ENCODE peak calls at places on chromosomes 13 and 19, in four cellular contexts. One of them, this sample, is unnamed.

GRCh38 chr19:14467816-14468215 is 7.3 kb downstream of the PTGER1 start:
- DNase-seq in WTC11: no peak
- DNase-seq in K562: peak
- DNase-seq in HepG2: no peak
- DNase-seq in this sample: no peak

GRCh38 chr19:57671124-57671895 is 2.6 kb downstream of the ZSCAN4 start:
- DNase-seq in WTC11: no peak
- DNase-seq in K562: no peak
- DNase-seq in HepG2: no peak
- DNase-seq in this sample: no peak

GRCh38 chr19:23823952-23824389 is 65.3 kb upstream of the ZNF681 start:
- DNase-seq in WTC11: peak
- DNase-seq in K562: no peak
- DNase-seq in HepG2: peak
- DNase-seq in this sample: no peak

GRCh38 chr19:46133777-46134231 is 9.3 kb upstream of the IGFL3 start:
- DNase-seq in WTC11: no peak
- DNase-seq in K562: no peak
- DNase-seq in HepG2: no peak
- DNase-seq in this sample: no peak

GRCh38 chr19:51531349-51532315 is at the start of gene SIGLEC6:
- DNase-seq in WTC11: peak
- DNase-seq in K562: no peak
- DNase-seq in HepG2: no peak
- DNase-seq in this sample: no peak

GRCh38 chr19:46373573-46374359 is 26.9 kb downstream of the PPP5C start:
- DNase-seq in WTC11: peak
- DNase-seq in K562: no peak
- DNase-seq in HepG2: no peak
- DNase-seq in this sample: no peak

GRCh38 chr19:39871886-39872866 is 26.0 kb upstream of the FBL start:
- DNase-seq in WTC11: no peak
- DNase-seq in K562: no peak
- DNase-seq in HepG2: no peak
- DNase-seq in this sample: no peak

GRCh38 chr19:30662211-30662861 is 290.2 kb downstream of the ZNF536 start:
- DNase-seq in WTC11: no peak
- DNase-seq in K562: no peak
- DNase-seq in HepG2: peak
- DNase-seq in this sample: no peak

GRCh38 chr19:1063030-1063908 is 3.7 kb upstream of the ARHGAP45 start:
- DNase-seq in WTC11: peak
- DNase-seq in K562: peak
- DNase-seq in HepG2: no peak
- DNase-seq in this sample: peak

GRCh38 chr13:107999751-108000150 is 215.6 kb downstream of the LIG4 start:
- DNase-seq in WTC11: no peak
- DNase-seq in K562: peak
- DNase-seq in HepG2: no peak
- DNase-seq in this sample: no peak

GRCh38 chr19:3683866-3684816 is 16.1 kb downstream of the PIP5K1C start:
- DNase-seq in WTC11: no peak
- DNase-seq in K562: peak
- DNase-seq in HepG2: no peak
- DNase-seq in this sample: peak

GRCh38 chr13:98824376-98825160 is 72.1 kb upstream of the SLC15A1 start:
- DNase-seq in WTC11: no peak
- DNase-seq in K562: no peak
- DNase-seq in HepG2: no peak
- DNase-seq in this sample: no peak

GRCh38 chr13:77500094-77500493 is 35.4 kb upstream of the SCEL start:
- DNase-seq in WTC11: no peak
- DNase-seq in K562: no peak
- DNase-seq in HepG2: no peak
- DNase-seq in this sample: no peak

GRCh38 chr19:23481043-23481442 is 85.8 kb upstream of the ZNF91 start:
- DNase-seq in WTC11: no peak
- DNase-seq in K562: no peak
- DNase-seq in HepG2: no peak
- DNase-seq in this sample: no peak

GRCh38 chr13:72430923-72431322 is 296.5 kb downstream of the MZT1 start:
- DNase-seq in WTC11: no peak
- DNase-seq in K562: no peak
- DNase-seq in HepG2: no peak
- DNase-seq in this sample: no peak

GRCh38 chr19:30374791-30375650 is 2.8 kb downstream of the ZNF536 start:
- DNase-seq in WTC11: peak
- DNase-seq in K562: no peak
- DNase-seq in HepG2: no peak
- DNase-seq in this sample: peak

GRCh38 chr19:9860407-9860806 is 25.3 kb downstream of the PIN1 start:
- DNase-seq in WTC11: no peak
- DNase-seq in K562: no peak
- DNase-seq in HepG2: no peak
- DNase-seq in this sample: no peak

GRCh38 chr13:80259159-80259558 is 81.8 kb downstream of the SPRY2 start:
- DNase-seq in WTC11: no peak
- DNase-seq in K562: no peak
- DNase-seq in HepG2: no peak
- DNase-seq in this sample: no peak

GRCh38 chr13:30421093-30422055 is 919 bp upstream of the UBE2L5 start:
- DNase-seq in WTC11: peak
- DNase-seq in K562: peak
- DNase-seq in HepG2: no peak
- DNase-seq in this sample: peak

GRCh38 chr19:41844601-41845000 is at the start of gene LYPD4:
- DNase-seq in WTC11: peak
- DNase-seq in K562: peak
- DNase-seq in HepG2: no peak
- DNase-seq in this sample: no peak

GRCh38 chr13:19062019-19062646 is 119.5 kb downstream of the TUBA3C start:
- DNase-seq in WTC11: no peak
- DNase-seq in K562: no peak
- DNase-seq in HepG2: no peak
- DNase-seq in this sample: no peak

GRCh38 chr13:46575843-46576242 is 22.9 kb downstream of the LRCH1 start:
- DNase-seq in WTC11: no peak
- DNase-seq in K562: no peak
- DNase-seq in HepG2: no peak
- DNase-seq in this sample: no peak

GRCh38 chr13:54965881-54966280 is 1937.3 kb downstream of the OLFM4 start:
- DNase-seq in WTC11: no peak
- DNase-seq in K562: no peak
- DNase-seq in HepG2: no peak
- DNase-seq in this sample: no peak

GRCh38 chr13:99198630-99199029 is 2.0 kb upstream of the UBAC2 start:
- DNase-seq in WTC11: no peak
- DNase-seq in K562: no peak
- DNase-seq in HepG2: no peak
- DNase-seq in this sample: no peak

GRCh38 chr13:71067164-71067815 is 799.7 kb downstream of the DACH1 start:
- DNase-seq in WTC11: no peak
- DNase-seq in K562: no peak
- DNase-seq in HepG2: peak
- DNase-seq in this sample: no peak

GRCh38 chr13:49218493-49219051 is 1.6 kb upstream of the MLNR start:
- DNase-seq in WTC11: peak
- DNase-seq in K562: no peak
- DNase-seq in HepG2: no peak
- DNase-seq in this sample: no peak

GRCh38 chr13:45122941-45123340 is 2.6 kb downstream of the GTF2F2 start:
- DNase-seq in WTC11: no peak
- DNase-seq in K562: peak
- DNase-seq in HepG2: no peak
- DNase-seq in this sample: no peak

GRCh38 chr13:40385858-40386180 is 280.6 kb downstream of the FOXO1 start:
- DNase-seq in WTC11: no peak
- DNase-seq in K562: no peak
- DNase-seq in HepG2: no peak
- DNase-seq in this sample: no peak

GRCh38 chr19:21101511-21102242 is 19.7 kb downstream of the ZNF714 start:
- DNase-seq in WTC11: no peak
- DNase-seq in K562: no peak
- DNase-seq in HepG2: no peak
- DNase-seq in this sample: no peak

DNA sequence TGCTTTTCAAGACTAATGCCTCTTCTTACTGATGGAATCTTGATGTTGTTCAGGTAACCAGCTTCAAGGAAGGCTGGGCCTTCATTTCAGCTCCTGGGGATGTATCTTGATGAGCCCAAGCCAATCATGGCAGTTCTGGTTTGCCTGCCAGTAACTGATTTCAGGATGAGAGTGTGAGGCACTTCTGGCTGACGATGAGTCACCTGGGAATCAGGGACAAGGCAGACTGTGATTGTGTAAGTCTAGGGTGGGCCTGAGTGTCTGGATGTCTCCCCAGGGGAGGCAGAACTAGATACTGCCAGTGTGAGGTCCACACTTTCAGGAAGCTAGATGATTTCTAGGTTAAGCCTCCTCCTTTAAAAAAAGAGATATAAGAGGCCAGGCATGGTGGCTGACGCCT is 77.3 kb upstream of the KL start:
- DNase-seq in WTC11: no peak
- DNase-seq in K562: no peak
- DNase-seq in HepG2: no peak
- DNase-seq in this sample: no peak
- TF ChIP-seq ELF4 in WTC11: no peak
- TF ChIP-seq ELF4 in K562: no peak
- TF ChIP-seq ELF4 in HepG2: no peak
- TF ChIP-seq ELF4 in this sample: no peak

GRCh38 chr19:31784631-31785237 is 435.5 kb upstream of the TSHZ3 start:
- DNase-seq in WTC11: no peak
- DNase-seq in K562: no peak
- DNase-seq in HepG2: no peak
- DNase-seq in this sample: no peak

GRCh38 chr19:31783592-31783991 is 434.4 kb upstream of the TSHZ3 start:
- DNase-seq in WTC11: no peak
- DNase-seq in K562: no peak
- DNase-seq in HepG2: no peak
- DNase-seq in this sample: no peak

GRCh38 chr19:31781542-31781941 is 432.3 kb upstream of the TSHZ3 start:
- DNase-seq in WTC11: no peak
- DNase-seq in K562: no peak
- DNase-seq in HepG2: no peak
- DNase-seq in this sample: no peak
- TF ChIP-seq ELF4 in WTC11: no peak
- TF ChIP-seq ELF4 in K562: no peak
- TF ChIP-seq ELF4 in HepG2: no peak
- TF ChIP-seq ELF4 in this sample: no peak

GRCh38 chr13:75076476-75076875 is 405.5 kb downstream of the TBC1D4 start:
- DNase-seq in WTC11: no peak
- DNase-seq in K562: no peak
- DNase-seq in HepG2: no peak
- DNase-seq in this sample: no peak

GRCh38 chr13:75073791-75074190 is 408.2 kb downstream of the TBC1D4 start:
- DNase-seq in WTC11: no peak
- DNase-seq in K562: no peak
- DNase-seq in HepG2: no peak
- DNase-seq in this sample: no peak

GRCh38 chr13:75079226-75079625 is 402.7 kb downstream of the TBC1D4 start:
- DNase-seq in WTC11: no peak
- DNase-seq in K562: no peak
- DNase-seq in HepG2: no peak
- DNase-seq in this sample: no peak
- TF ChIP-seq ELF4 in WTC11: no peak
- TF ChIP-seq ELF4 in K562: no peak
- TF ChIP-seq ELF4 in HepG2: no peak
- TF ChIP-seq ELF4 in this sample: no peak

GRCh38 chr13:27132538-27132937 is 39.1 kb downstream of the USP12 start:
- DNase-seq in WTC11: no peak
- DNase-seq in K562: no peak
- DNase-seq in HepG2: no peak
- DNase-seq in this sample: no peak
- TF ChIP-seq ELF4 in WTC11: no peak
- TF ChIP-seq ELF4 in K562: no peak
- TF ChIP-seq ELF4 in HepG2: no peak
- TF ChIP-seq ELF4 in this sample: no peak

DNA sequence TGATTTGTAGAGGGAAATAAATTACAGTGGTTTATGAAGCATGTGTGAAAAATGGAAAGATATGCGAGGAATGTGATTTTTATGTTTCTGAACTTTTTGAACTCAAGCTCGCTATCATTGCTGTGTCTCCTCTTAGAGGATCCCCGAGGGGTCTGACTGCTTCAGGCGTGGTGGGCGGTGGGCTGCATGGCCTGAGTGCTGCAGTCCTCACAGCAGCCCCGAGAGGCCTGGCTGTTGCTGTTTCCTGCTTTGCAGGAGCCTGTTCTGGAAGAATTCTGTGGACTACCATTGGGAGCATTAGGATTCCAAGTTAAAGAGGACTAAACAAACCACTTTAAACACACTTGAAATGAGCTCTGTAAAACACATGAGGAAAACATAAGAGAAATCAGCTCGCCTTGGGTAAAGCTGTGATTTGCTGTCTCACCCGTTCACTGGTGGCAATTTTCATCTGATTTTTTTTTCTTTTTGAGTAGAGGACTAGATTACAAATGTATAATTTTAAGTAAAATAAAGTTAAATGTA is 95.9 kb downstream of the ARHGEF7 start:
- DNase-seq in WTC11: no peak
- DNase-seq in K562: no peak
- DNase-seq in HepG2: no peak
- DNase-seq in this sample: no peak
- TF ChIP-seq ELF4 in WTC11: no peak
- TF ChIP-seq ELF4 in K562: no peak
- TF ChIP-seq ELF4 in HepG2: no peak
- TF ChIP-seq ELF4 in this sample: no peak